ENCODE peak calls at places on chromosomes 3 and 15, in ten cellular contexts. K, Q, S, B, L, E, P, U, C and R are unnamed samples. For H3K4me1, the result is how much of the 10 kb centered on the place peaks cover.

GRCh38 chr15:90063733-90064247 is 38.5 kb downstream of the IDH2 start:
- DNase-seq in P (peak), L (no peak), K (no peak), B (no peak), U (no peak), Q (no peak), C (no peak), E (no peak), S (no peak), R (peak)

GRCh38 chr3:61331937-61332590 is 80.8 kb upstream of the FHIT start:
- DNase-seq in C (no peak), U (no peak), E (no peak), B (no peak), S (no peak), K (no peak), P (no peak), Q (no peak), L (no peak), R (no peak)

GRCh38 chr3:64031540-64032533 is 8.5 kb upstream of the PSMD6 start:
- DNase-seq in L (no peak), U (no peak), P (no peak), C (no peak), B (no peak), E (no peak), Q (no peak), S (no peak), K (no peak), R (no peak)

GRCh38 chr3:105827959-105828358 is 40.9 kb downstream of the CBLB start:
- DNase-seq in U (no peak), L (peak), E (peak), P (peak), C (no peak), S (peak), Q (peak), K (peak), B (no peak), R (no peak)

GRCh38 chr3:32484437-32484836 is 18.2 kb downstream of the CMTM6 start:
- DNase-seq in P (no peak), C (no peak), K (no peak), E (no peak), U (no peak), S (no peak), L (no peak), B (no peak), Q (no peak), R (peak)

GRCh38 chr3:12288466-12289129 is at the start of gene PPARG:
- DNase-seq in C (no peak), L (peak), Q (peak), K (peak), E (no peak), S (peak), U (peak), P (peak), B (peak), R (no peak)

GRCh38 chr3:177729939-177730700 is 532.8 kb upstream of the TBL1XR1 start:
- DNase-seq in P (no peak), E (peak), L (peak), C (no peak), Q (no peak), B (no peak), U (no peak), S (no peak), K (no peak), R (peak)

GRCh38 chr15:98865397-98866339 is 141.9 kb downstream of the PGPEP1L start:
- DNase-seq in K (no peak), P (peak), L (peak), S (peak), C (no peak), Q (peak), B (peak), E (peak), U (no peak), R (peak)

GRCh38 chr15:75713338-75713895 is 769 bp upstream of the CSPG4 start:
- DNase-seq in U (peak), L (no peak), Q (no peak), P (peak), B (peak), K (no peak), S (no peak), E (peak), C (no peak), R (peak)

GRCh38 chr15:93025625-93025982 is 63.4 kb downstream of the RGMA start:
- DNase-seq in E (no peak), P (no peak), K (no peak), Q (no peak), L (no peak), B (no peak), C (no peak), U (peak), S (no peak), R (no peak)

GRCh38 chr3:171175840-171176239 is 149.3 kb upstream of the SLC2A2 start:
- DNase-seq in S (no peak), Q (no peak), K (no peak), B (no peak), L (no peak), P (no peak), U (no peak), E (no peak), C (no peak), R (no peak)

GRCh38 chr3:180802837-180803236 is 109.6 kb upstream of the FXR1 start:
- DNase-seq in Q (peak), U (no peak), E (no peak), C (no peak), P (no peak), K (no peak), L (peak), S (no peak), B (no peak), R (no peak)

GRCh38 chr15:51098331-51098619 is 3.6 kb upstream of the TNFAIP8L3 start:
- DNase-seq in Q (no peak), C (no peak), S (no peak), U (no peak), E (no peak), B (no peak), P (no peak), K (no peak), L (no peak), R (no peak)

GRCh38 chr3:125434582-125435011 is 59.5 kb upstream of the ZNF148 start:
- DNase-seq in P (no peak), S (no peak), L (no peak), Q (no peak), E (no peak), B (no peak), U (no peak), C (peak), K (no peak), R (no peak)

GRCh38 chr15:77837649-77838025 is 204.9 kb upstream of the LINGO1 start:
- DNase-seq in S (no peak), Q (no peak), U (peak), L (no peak), C (no peak), P (no peak), B (no peak), K (no peak), E (peak), R (no peak)

GRCh38 chr3:98770261-98771039 is 7.3 kb downstream of the ST3GAL6 start:
- DNase-seq in E (no peak), P (peak), K (no peak), B (peak), Q (no peak), C (peak), U (no peak), S (no peak), L (no peak), R (peak)

GRCh38 chr3:79268422-79268821 is 499.4 kb downstream of the ROBO1 start:
- DNase-seq in K (no peak), P (no peak), Q (no peak), S (no peak), E (no peak), U (no peak), C (peak), L (no peak), B (no peak), R (no peak)

GRCh38 chr3:12273045-12273695 is 15.7 kb upstream of the PPARG start:
- DNase-seq in K (no peak), E (no peak), U (no peak), P (no peak), C (peak), B (no peak), Q (no peak), L (no peak), S (no peak), R (no peak)

GRCh38 chr3:4761759-4762158 is 217.5 kb upstream of the BHLHE40 start:
- DNase-seq in S (no peak), C (no peak), L (no peak), B (no peak), K (no peak), P (no peak), Q (no peak), E (no peak), U (no peak), R (no peak)

GRCh38 chr15:65792130-65792987 is at the start of gene DENND4A:
- DNase-seq in L (peak), E (peak), U (peak), Q (peak), K (peak), S (peak), C (peak), B (peak), P (peak), R (peak)

GRCh38 chr15:65795663-65796201 is 3.6 kb upstream of the DENND4A start:
- DNase-seq in E (no peak), Q (no peak), L (no peak), U (no peak), P (no peak), B (no peak), K (no peak), S (no peak), C (no peak), R (no peak)

GRCh38 chr15:65792988-65793812 is 1.1 kb upstream of the DENND4A start:
- DNase-seq in K (no peak), C (no peak), L (no peak), Q (no peak), B (no peak), E (no peak), S (no peak), U (no peak), P (no peak), R (no peak)

GRCh38 chr15:65791335-65792129 is 561 bp downstream of the DENND4A start:
- DNase-seq in S (peak), L (no peak), Q (peak), E (peak), C (no peak), B (peak), P (peak), K (peak), U (peak), R (peak)

GRCh38 chr15:65793813-65794104 is 1.7 kb upstream of the DENND4A start:
- DNase-seq in P (no peak), K (no peak), Q (no peak), L (no peak), B (no peak), U (no peak), C (no peak), E (no peak), S (no peak), R (no peak)
- H3K4me1 ChIP-seq in P (under half), K (under half), Q (under half), L (under half), B (under half), U (under half), C (under half), E (under half), S (under half), R (under half)

GRCh38 chr3:5798809-5799208 is 611.3 kb downstream of the EDEM1 start:
- DNase-seq in S (no peak), K (no peak), L (no peak), C (no peak), P (no peak), E (no peak), U (no peak), Q (no peak), B (no peak), R (no peak)

GRCh38 chr3:5799421-5799820 is 611.9 kb downstream of the EDEM1 start:
- DNase-seq in E (no peak), C (no peak), B (no peak), K (no peak), Q (no peak), U (no peak), S (no peak), L (no peak), P (no peak), R (no peak)

GRCh38 chr3:5800965-5801364 is 613.5 kb downstream of the EDEM1 start:
- DNase-seq in U (no peak), E (no peak), P (no peak), L (no peak), Q (no peak), K (no peak), S (no peak), B (no peak), C (no peak), R (no peak)

GRCh38 chr3:5791558-5791957 is 604.1 kb downstream of the EDEM1 start:
- DNase-seq in U (no peak), E (no peak), C (no peak), Q (no peak), S (no peak), P (no peak), L (no peak), B (no peak), K (peak), R (no peak)

GRCh38 chr3:5796541-5796940 is 609.0 kb downstream of the EDEM1 start:
- DNase-seq in C (no peak), L (no peak), E (no peak), U (no peak), S (no peak), P (no peak), K (no peak), B (no peak), Q (no peak), R (no peak)
- H3K27ac ChIP-seq in C (no peak), L (no peak), E (no peak), U (no peak), S (no peak), P (no peak), K (no peak), B (no peak), Q (no peak), R (no peak)

GRCh38 chr15:85333132-85333831 is 47.1 kb upstream of the AKAP13 start:
- DNase-seq in P (no peak), U (no peak), L (no peak), Q (no peak), K (no peak), E (no peak), S (no peak), C (no peak), B (no peak), R (no peak)
- TF ChIP-seq EP300 in P (no peak), U (no peak), L (no peak), Q (no peak), K (no peak), E (no peak), S (no peak), C (no peak), B (no peak), R (no peak)

GRCh38 chr3:155112661-155113389 is 32.7 kb downstream of the MME start:
- DNase-seq in P (no peak), Q (no peak), L (no peak), E (no peak), B (no peak), C (no peak), U (no peak), K (no peak), S (no peak), R (no peak)
- H3K4me1 ChIP-seq in P (under half), Q (under half), L (under half), E (under half), B (under half), C (under half), U (under half), K (under half), S (under half), R (under half)

DNA sequence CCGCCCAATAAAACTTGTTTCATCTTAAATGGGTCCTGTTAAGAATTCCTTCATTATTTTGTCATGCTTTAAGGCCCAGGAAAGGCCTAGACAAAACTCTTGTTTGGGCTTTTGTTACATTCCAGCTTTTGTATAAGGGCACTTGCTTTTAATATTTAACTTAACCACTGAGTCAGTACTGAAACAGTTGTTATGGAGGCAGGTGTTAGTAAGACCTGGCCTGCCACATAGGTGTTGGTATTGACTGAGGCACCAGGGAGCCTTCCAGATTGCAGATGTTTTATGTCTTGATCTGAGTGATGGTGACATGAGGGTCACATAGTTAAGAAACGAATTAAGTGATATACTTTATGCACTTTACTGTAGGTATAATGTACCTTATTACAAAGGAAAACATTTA is 274.9 kb upstream of the TGFBR2 start:
- DNase-seq in P (no peak), C (no peak), L (no peak), U (no peak), Q (no peak), K (no peak), B (no peak), S (no peak), E (no peak), R (no peak)
- H3K27ac ChIP-seq in P (no peak), C (no peak), L (no peak), U (no peak), Q (no peak), K (peak), B (no peak), S (no peak), E (no peak), R (no peak)